ENCODE peak calls at places on chromosome 18, in four cellular contexts. M is hepatocyte, Y is neural progenitor cell, A is GM23248. N is an unnamed sample.

GRCh38 chr18:59814872-59815271 is 84.9 kb upstream of the PMAIP1 start:
- DNase-seq in A (peak), Y (no peak), M (no peak), N (no peak)

GRCh38 chr18:48326901-48327675 is 82.1 kb downstream of the ZBTB7C start:
- DNase-seq in A (peak), Y (no peak), M (peak), N (no peak)

GRCh38 chr18:53458266-53458665 is 766.2 kb downstream of the MBD2 start:
- DNase-seq in Y (no peak), M (no peak), A (no peak), N (no peak)

GRCh38 chr18:49016648-49017539 is 66.1 kb upstream of the SMAD7 start:
- DNase-seq in Y (peak), M (peak), A (peak), N (no peak)

GRCh38 chr18:11040823-11041712 is 108.3 kb downstream of the PIEZO2 start:
- DNase-seq in Y (peak), M (peak), A (peak), N (peak)

GRCh38 chr18:7482342-7482741 is 84.8 kb upstream of the PTPRM start:
- DNase-seq in M (no peak), Y (no peak), A (peak), N (no peak)

GRCh38 chr18:23355206-23355605 is 97.9 kb upstream of the RIOK3 start:
- DNase-seq in Y (no peak), A (no peak), M (no peak), N (no peak)

GRCh38 chr18:79484661-79485621 is 89.2 kb downstream of the NFATC1 start:
- DNase-seq in A (peak), M (peak), Y (peak), N (no peak)

GRCh38 chr18:58241877-58242276 is 197.9 kb downstream of the NEDD4L start:
- DNase-seq in Y (no peak), A (peak), M (no peak), N (no peak)

GRCh38 chr18:33051397-33051796 is 278.6 kb upstream of the KLHL14 start:
- DNase-seq in A (peak), Y (no peak), M (peak), N (no peak)

GRCh38 chr18:58227361-58227930 is 183.4 kb downstream of the NEDD4L start:
- DNase-seq in M (no peak), Y (peak), A (no peak), N (no peak)

GRCh38 chr18:11379660-11380059 is 229.7 kb upstream of the SLC35G4 start:
- DNase-seq in A (no peak), Y (no peak), M (no peak), N (no peak)

GRCh38 chr18:63298393-63299015 is 21.1 kb downstream of the BCL2 start:
- DNase-seq in A (no peak), Y (no peak), M (no peak), N (no peak)

GRCh38 chr18:80033181-80034067 is 810 bp upstream of the RBFA start:
- DNase-seq in Y (no peak), A (peak), M (no peak), N (no peak)

GRCh38 chr18:27723168-27723567 is 453.8 kb downstream of the CDH2 start:
- DNase-seq in Y (no peak), A (peak), M (no peak), N (no peak)

GRCh38 chr18:23883277-23883790 is 131.2 kb upstream of the TTC39C start:
- DNase-seq in Y (no peak), A (peak), M (peak), N (no peak)

GRCh38 chr18:12301263-12302005 is 6.6 kb upstream of the TUBB6 start:
- DNase-seq in M (no peak), Y (no peak), A (no peak), N (no peak)

GRCh38 chr18:54776282-54776977 is 51.8 kb upstream of the RAB27B start:
- DNase-seq in M (peak), A (peak), Y (no peak), N (no peak)

GRCh38 chr18:25876334-25876979 is 214.0 kb downstream of the SS18 start:
- DNase-seq in A (no peak), M (no peak), Y (no peak), N (no peak)

GRCh38 chr18:47040982-47041381 is 5.6 kb upstream of the ELOA2 start:
- DNase-seq in Y (no peak), M (no peak), A (no peak), N (no peak)

GRCh38 chr18:43542016-43542415 is 264.7 kb upstream of the SYT4 start:
- DNase-seq in M (no peak), Y (no peak), A (no peak), N (no peak)

GRCh38 chr18:63131106-63131943 is 188.2 kb downstream of the BCL2 start:
- DNase-seq in Y (peak), M (peak), A (peak), N (peak)

GRCh38 chr18:49875783-49876182 is 62.5 kb upstream of the ACAA2 start:
- DNase-seq in Y (no peak), A (no peak), M (no peak), N (no peak)

GRCh38 chr18:11996190-11996754 is 15.0 kb downstream of the IMPA2 start:
- DNase-seq in M (no peak), A (no peak), Y (no peak), N (no peak)

DNA sequence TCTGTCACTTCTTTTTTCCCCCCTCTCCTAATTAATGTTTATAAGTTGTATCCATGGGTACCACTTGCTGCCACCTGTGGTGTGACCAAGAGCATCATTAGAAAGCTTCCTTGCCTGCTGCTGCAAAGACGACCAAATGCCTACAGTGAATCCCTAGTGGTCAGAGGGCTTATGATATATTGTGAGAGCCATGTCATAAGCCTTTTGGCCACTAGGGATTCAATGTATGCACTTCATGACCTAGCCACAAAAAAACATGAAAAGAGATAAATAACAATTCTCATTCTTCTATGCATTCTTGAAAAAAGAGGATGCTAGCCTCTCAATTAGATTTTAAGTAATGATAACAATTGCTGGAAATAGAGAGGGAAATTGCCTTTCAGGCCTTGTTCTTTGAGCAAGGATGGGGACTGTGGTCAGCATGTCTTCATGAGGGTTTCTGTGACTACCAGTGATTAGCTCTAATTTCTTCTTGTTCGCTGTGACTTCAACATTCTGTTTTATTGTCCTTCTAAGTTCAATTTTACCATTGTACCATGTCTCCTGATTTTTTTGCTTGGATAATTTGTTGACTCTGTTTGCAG is 435.3 kb downstream of the TGIF1 start:
- DNase-seq in A (no peak), M (no peak), Y (peak), N (peak)
- TF ChIP-seq EZH2phosphoT487 in A (no peak), M (no peak), Y (no peak), N (no peak)

GRCh38 chr18:31659574-31660149 is 24.7 kb downstream of the B4GALT6 start:
- DNase-seq in Y (no peak), A (no peak), M (no peak), N (no peak)

GRCh38 chr18:31658670-31659573 is 25.5 kb downstream of the B4GALT6 start:
- DNase-seq in Y (no peak), A (no peak), M (no peak), N (peak)

GRCh38 chr18:31656754-31657153 is 27.6 kb downstream of the B4GALT6 start:
- DNase-seq in M (no peak), Y (no peak), A (no peak), N (no peak)

GRCh38 chr18:31660763-31661162 is 23.6 kb downstream of the B4GALT6 start:
- DNase-seq in Y (no peak), A (no peak), M (no peak), N (no peak)

GRCh38 chr18:31657823-31658669 is 26.3 kb downstream of the B4GALT6 start:
- DNase-seq in Y (no peak), M (peak), A (no peak), N (no peak)
- H3K27ac ChIP-seq in Y (no peak), M (peak), A (no peak), N (peak)

DNA sequence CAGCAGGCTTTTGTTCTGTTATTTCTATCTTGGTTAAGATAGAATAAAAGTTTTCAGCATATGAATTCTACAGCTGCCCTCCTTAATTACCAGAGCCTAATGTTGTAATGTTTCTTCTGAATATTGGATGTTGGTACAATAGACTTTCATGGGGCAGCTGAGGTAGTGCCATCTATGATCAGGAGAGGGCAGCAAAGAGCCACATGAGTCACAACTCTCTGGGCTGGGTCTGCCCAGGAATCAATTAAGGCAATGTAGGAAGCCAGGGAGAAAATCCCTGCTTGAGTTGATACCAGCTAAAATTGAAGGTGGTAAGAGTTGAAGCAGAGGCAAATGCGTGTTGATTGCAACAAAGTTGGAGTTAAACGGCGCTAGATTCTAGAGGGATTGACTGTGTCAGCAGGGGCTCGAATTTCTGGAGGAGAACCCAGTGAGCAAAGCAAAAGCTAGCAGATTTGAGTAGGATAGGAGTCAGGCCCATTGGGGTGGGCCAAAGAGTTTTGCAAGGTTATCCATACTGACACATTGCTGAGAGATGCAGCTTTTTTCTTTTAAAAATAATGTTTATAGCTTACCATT is 10.6 kb upstream of the MC5R start:
- DNase-seq in A (peak), M (peak), Y (peak), N (peak)
- TF ChIP-seq EZH2phosphoT487 in A (no peak), M (no peak), Y (no peak), N (no peak)

GRCh38 chr18:21305621-21306020 is 63.6 kb downstream of the GREB1L start:
- DNase-seq in A (no peak), M (no peak), Y (no peak), N (no peak)

GRCh38 chr18:21300616-21301200 is 58.7 kb downstream of the GREB1L start:
- DNase-seq in Y (no peak), A (peak), M (no peak), N (no peak)

GRCh38 chr18:21303445-21303844 is 61.4 kb downstream of the GREB1L start:
- DNase-seq in Y (no peak), M (no peak), A (no peak), N (no peak)

GRCh38 chr18:21306368-21306767 is 64.3 kb downstream of the GREB1L start:
- DNase-seq in M (no peak), Y (no peak), A (no peak), N (no peak)

DNA sequence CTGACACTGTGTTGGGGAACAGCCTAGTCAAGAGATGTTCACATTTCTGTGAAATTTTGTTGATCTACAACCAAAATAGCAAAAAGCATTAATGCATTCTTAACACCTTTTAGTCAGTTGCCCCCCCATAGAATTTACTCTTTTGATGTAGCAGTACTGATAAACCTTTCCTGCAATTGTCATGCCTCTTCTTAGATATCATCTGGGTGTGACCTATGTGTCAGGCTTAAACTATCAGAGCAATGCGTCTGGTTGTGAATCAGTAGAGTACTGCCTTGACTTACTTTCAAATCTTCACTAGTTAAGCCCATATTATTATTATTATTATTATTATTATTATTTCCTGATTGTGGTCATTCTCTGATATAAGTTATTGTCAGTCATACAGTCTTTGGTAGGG is 61.9 kb downstream of the GREB1L start:
- DNase-seq in Y (no peak), M (no peak), A (peak), N (no peak)
- H3K27ac ChIP-seq in Y (no peak), M (no peak), A (no peak), N (no peak)

N was measured in OCI-LY7.